ENCODE peak calls at places on chromosome 9, in five cellular contexts. I is right lobe of liver, H is A549, V is HCT116, N is heart left ventricle. B is an unnamed sample.

GRCh38 chr9:32931129-32931528 is 70.3 kb downstream of the APTX start:
- ATAC-seq in I (no peak), H (no peak), V (no peak), N (no peak), B (no peak)

GRCh38 chr9:7153134-7153533 is 395.4 kb downstream of the KDM4C start:
- ATAC-seq in I (no peak), H (no peak), V (no peak), N (no peak), B (no peak)

GRCh38 chr9:30944741-30945280 is 1439.6 kb upstream of the ACO1 start:
- ATAC-seq in I (no peak), H (no peak), V (no peak), N (no peak), B (no peak)

GRCh38 chr9:131744171-131744714 is 4.4 kb upstream of the RAPGEF1 start:
- ATAC-seq in I (peak; percentile 17), H (no peak), V (no peak), N (no peak), B (no peak)

GRCh38 chr9:111599948-111600343 is 499 bp upstream of the PTGR1 start:
- ATAC-seq in I (peak; percentile 13), H (peak; percentile 37), V (no peak), N (peak; percentile 12), B (no peak)

GRCh38 chr9:107587175-107587963 is 97.8 kb upstream of the KLF4 start:
- ATAC-seq in I (peak; percentile 96), H (no peak), V (no peak), N (peak; percentile 88), B (peak; percentile 80)

GRCh38 chr9:101478906-101479305 is 43.3 kb upstream of the ALDOB start:
- ATAC-seq in I (peak; percentile 51), H (no peak), V (no peak), N (peak; percentile 6), B (no peak)

GRCh38 chr9:13970426-13970825 is 343.5 kb downstream of the NFIB start:
- ATAC-seq in I (no peak), H (no peak), V (no peak), N (peak; percentile 43), B (no peak)

GRCh38 chr9:38641985-38642864 is 21.8 kb upstream of the ANKRD18A start:
- ATAC-seq in I (peak; percentile 53), H (peak; percentile 93), V (peak; percentile 85), N (peak; percentile 90), B (no peak)

GRCh38 chr9:93118863-93119702 is 15.0 kb downstream of the NINJ1 start:
- ATAC-seq in I (peak; percentile 2), H (no peak), V (peak; percentile 5), N (no peak), B (no peak)

GRCh38 chr9:100440071-100440470 is 13.1 kb downstream of the MSANTD3 start:
- ATAC-seq in I (no peak), H (no peak), V (no peak), N (no peak), B (peak; percentile 22)

DNA sequence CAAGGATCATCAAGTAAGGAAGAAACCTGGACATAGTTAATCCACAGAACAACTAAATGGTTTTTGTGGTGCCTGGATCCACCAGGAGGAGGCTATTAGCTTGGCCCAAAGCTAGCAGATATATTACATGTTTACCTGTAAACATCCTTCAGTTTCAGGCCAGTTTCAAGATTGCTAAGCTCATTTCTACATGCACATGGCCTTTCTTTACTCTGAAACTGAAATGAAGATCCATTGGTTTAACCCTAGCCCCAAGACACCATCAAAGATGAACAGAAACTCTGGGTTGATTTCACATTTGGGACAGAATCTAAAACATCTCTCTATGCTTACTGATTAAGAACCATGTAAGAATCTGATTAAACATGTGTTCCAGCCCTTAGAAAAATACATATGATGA is 611.8 kb downstream of the TLE1 start:
- ATAC-seq in I (no peak), H (no peak), V (no peak), N (no peak), B (no peak)
- TF ChIP-seq POLR2A in I (no peak), H (no peak), V (no peak), N (no peak), B (no peak)

GRCh38 chr9:130053504-130054427 is at the start of gene GPR107:
- ATAC-seq in I (peak; percentile 97), H (peak; percentile 99), V (peak; percentile 93), N (peak; percentile 98), B (peak; percentile 97)
- TF ChIP-seq POLR2A in I (peak; percentile 82), H (peak; percentile 83), V (peak; percentile 58), N (no peak), B (peak; percentile 78)

DNA sequence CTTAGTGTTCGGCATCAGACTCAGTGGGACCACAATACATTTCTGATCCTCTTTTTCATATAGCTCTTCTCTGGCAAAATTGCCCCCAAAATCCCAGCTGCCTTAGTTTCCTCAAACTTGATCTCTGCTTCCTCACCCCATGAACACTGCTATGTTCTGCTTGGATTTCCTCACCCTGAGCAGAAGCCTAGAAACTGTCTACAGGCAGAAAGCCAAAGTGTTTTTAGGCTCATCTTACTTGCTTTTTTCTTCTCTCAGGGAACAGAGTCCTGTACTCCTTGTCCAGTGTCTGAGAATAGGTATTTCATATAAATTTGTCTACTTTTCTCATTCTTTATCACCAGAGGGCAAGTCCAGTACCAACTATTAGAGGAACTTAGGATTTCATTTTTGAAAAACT is 21.5 kb upstream of the UBAP1 start:
- ATAC-seq in I (no peak), H (no peak), V (no peak), N (no peak), B (no peak)
- TF ChIP-seq POLR2A in I (no peak), H (no peak), V (no peak), N (no peak), B (no peak)

GRCh38 chr9:128067898-128068655 is at the start of gene SLC25A25:
- ATAC-seq in I (peak; percentile 86), H (peak; percentile 86), V (peak; percentile 86), N (peak; percentile 96), B (peak; percentile 91)
- TF ChIP-seq POLR2A in I (peak; percentile 97), H (peak; percentile 70), V (no peak), N (no peak), B (peak; percentile 93)

GRCh38 chr9:97555164-97555563 is 53.7 kb downstream of the TMOD1 start:
- ATAC-seq in I (no peak), H (no peak), V (no peak), N (peak; percentile 73), B (peak; percentile 16)
- TF ChIP-seq POLR2A in I (no peak), H (no peak), V (no peak), N (no peak), B (no peak)

GRCh38 chr9:121122450-121123032 is 47.8 kb downstream of the CNTRL start:
- ATAC-seq in I (no peak), H (no peak), V (no peak), N (no peak), B (no peak)

GRCh38 chr9:121118266-121118665 is 43.5 kb downstream of the CNTRL start:
- ATAC-seq in I (no peak), H (no peak), V (no peak), N (no peak), B (no peak)

GRCh38 chr9:121123816-121124536 is 49.2 kb downstream of the CNTRL start:
- ATAC-seq in I (no peak), H (no peak), V (no peak), N (no peak), B (no peak)

GRCh38 chr9:121120386-121120785 is 45.6 kb downstream of the CNTRL start:
- ATAC-seq in I (no peak), H (no peak), V (no peak), N (no peak), B (no peak)

DNA sequence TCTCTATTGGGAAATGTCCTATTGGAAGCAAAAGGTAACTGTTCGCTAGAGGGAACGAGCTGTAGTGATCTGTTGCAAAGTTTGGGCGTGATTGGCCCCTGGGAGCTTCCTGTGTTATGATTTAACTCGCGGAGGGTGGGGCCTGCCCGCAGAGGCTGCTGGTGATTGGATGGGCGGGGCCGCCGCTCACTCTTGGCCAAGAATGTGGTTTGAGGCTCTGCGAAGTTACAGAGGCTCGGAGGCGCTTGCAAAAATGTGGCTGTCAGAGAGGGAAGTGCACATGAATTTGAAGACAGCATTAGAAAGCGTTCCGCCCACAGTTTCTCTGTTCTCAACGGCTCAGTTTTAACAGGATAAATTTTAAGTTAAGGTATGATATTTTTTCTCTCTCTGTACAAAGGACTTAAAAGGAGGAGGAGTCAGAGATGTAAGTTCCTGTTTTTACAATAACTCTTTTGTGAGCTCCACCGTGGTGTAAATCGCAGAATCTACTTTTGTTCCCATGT is 46.9 kb downstream of the CNTRL start:
- ATAC-seq in I (peak; percentile 100), H (peak; percentile 100), V (peak; percentile 100), N (peak; percentile 100), B (peak; percentile 100)
- TF ChIP-seq POLR2A in I (peak; percentile 75), H (peak; percentile 25), V (peak; percentile 78), N (no peak), B (no peak)

GRCh38 chr9:693460-694390 is 147.8 kb upstream of the DMRT1 start:
- ATAC-seq in I (peak; percentile 65), H (peak; percentile 27), V (no peak), N (peak; percentile 62), B (peak; percentile 77)
- TF ChIP-seq POLR2A in I (peak; percentile 43), H (no peak), V (no peak), N (peak; percentile 8), B (peak; percentile 47)

GRCh38 chr9:91423785-91424402 is at the start of gene NFIL3:
- ATAC-seq in I (peak; percentile 76), H (peak; percentile 83), V (peak; percentile 84), N (peak; percentile 90), B (peak; percentile 84)
- TF ChIP-seq POLR2A in I (peak; percentile 95), H (peak; percentile 9), V (peak; percentile 50), N (no peak), B (peak; percentile 93)